ENCODE peak calls at places on chromosomes 5 and 9, in five cellular contexts. One of them, this sample, is unnamed.

GRCh38 chr5:30960041-30960440 is 233.4 kb upstream of the CDH6 start:
- DNase-seq in IMR-90: peak
- DNase-seq in mammary epithelial cell: no peak
- DNase-seq in pancreas: no peak
- DNase-seq in GM23248: no peak
- DNase-seq in this sample: no peak

GRCh38 chr5:39502704-39503103 is 77.9 kb upstream of the DAB2 start:
- DNase-seq in pancreas: no peak
- DNase-seq in mammary epithelial cell: no peak
- DNase-seq in IMR-90: no peak
- DNase-seq in GM23248: no peak
- DNase-seq in this sample: no peak

GRCh38 chr9:121850366-121850765 is 198.9 kb downstream of the DAB2IP start:
- DNase-seq in mammary epithelial cell: no peak
- DNase-seq in GM23248: no peak
- DNase-seq in IMR-90: no peak
- DNase-seq in pancreas: no peak
- DNase-seq in this sample: peak

GRCh38 chr5:125295405-125295872 is 549.0 kb upstream of the ZNF608 start:
- DNase-seq in pancreas: no peak
- DNase-seq in GM23248: peak
- DNase-seq in IMR-90: peak
- DNase-seq in mammary epithelial cell: peak
- DNase-seq in this sample: no peak

GRCh38 chr5:36744041-36744677 is 132.4 kb upstream of the NIPBL start:
- DNase-seq in mammary epithelial cell: no peak
- DNase-seq in GM23248: peak
- DNase-seq in pancreas: no peak
- DNase-seq in IMR-90: no peak
- DNase-seq in this sample: no peak

GRCh38 chr9:134930404-134930803 is 12.7 kb upstream of the FCN1 start:
- DNase-seq in mammary epithelial cell: no peak
- DNase-seq in pancreas: no peak
- DNase-seq in IMR-90: no peak
- DNase-seq in GM23248: no peak
- DNase-seq in this sample: no peak

GRCh38 chr5:396715-397032 is 46.3 kb upstream of the EXOC3 start:
- DNase-seq in IMR-90: no peak
- DNase-seq in GM23248: no peak
- DNase-seq in pancreas: peak
- DNase-seq in mammary epithelial cell: no peak
- DNase-seq in this sample: peak

GRCh38 chr9:127300886-127301447 is 36.4 kb downstream of the GARNL3 start:
- DNase-seq in mammary epithelial cell: no peak
- DNase-seq in IMR-90: no peak
- DNase-seq in GM23248: no peak
- DNase-seq in pancreas: no peak
- DNase-seq in this sample: no peak

GRCh38 chr9:127182901-127183746 is 60.7 kb upstream of the ANGPTL2 start:
- DNase-seq in pancreas: peak
- DNase-seq in mammary epithelial cell: no peak
- DNase-seq in GM23248: peak
- DNase-seq in IMR-90: no peak
- DNase-seq in this sample: no peak

GRCh38 chr9:133918123-133918813 is 73.9 kb downstream of the VAV2 start:
- DNase-seq in GM23248: no peak
- DNase-seq in mammary epithelial cell: no peak
- DNase-seq in IMR-90: peak
- DNase-seq in pancreas: peak
- DNase-seq in this sample: peak

GRCh38 chr5:89117131-89117644 is 234.2 kb upstream of the MEF2C start:
- DNase-seq in pancreas: no peak
- DNase-seq in IMR-90: no peak
- DNase-seq in mammary epithelial cell: peak
- DNase-seq in GM23248: peak
- DNase-seq in this sample: no peak

GRCh38 chr5:139700711-139701693 is 52.9 kb downstream of the CXXC5 start:
- DNase-seq in pancreas: no peak
- DNase-seq in IMR-90: no peak
- DNase-seq in mammary epithelial cell: no peak
- DNase-seq in GM23248: no peak
- DNase-seq in this sample: no peak

GRCh38 chr5:8329773-8330172 is 460.8 kb downstream of the MTRR start:
- DNase-seq in pancreas: no peak
- DNase-seq in GM23248: peak
- DNase-seq in IMR-90: peak
- DNase-seq in mammary epithelial cell: peak
- DNase-seq in this sample: no peak

GRCh38 chr5:45491368-45491767 is 204.8 kb downstream of the HCN1 start:
- DNase-seq in mammary epithelial cell: no peak
- DNase-seq in pancreas: no peak
- DNase-seq in IMR-90: no peak
- DNase-seq in GM23248: no peak
- DNase-seq in this sample: no peak

GRCh38 chr5:5242056-5242455 is 101.9 kb downstream of the ADAMTS16 start:
- DNase-seq in mammary epithelial cell: no peak
- DNase-seq in pancreas: no peak
- DNase-seq in IMR-90: no peak
- DNase-seq in GM23248: no peak
- DNase-seq in this sample: no peak

GRCh38 chr5:88889165-88890069 is 6.4 kb upstream of the MEF2C start:
- DNase-seq in GM23248: peak
- DNase-seq in mammary epithelial cell: no peak
- DNase-seq in pancreas: peak
- DNase-seq in IMR-90: peak
- DNase-seq in this sample: peak

GRCh38 chr5:160432188-160432587 is 10.5 kb downstream of the PTTG1 start:
- DNase-seq in mammary epithelial cell: no peak
- DNase-seq in IMR-90: no peak
- DNase-seq in GM23248: no peak
- DNase-seq in pancreas: no peak
- DNase-seq in this sample: no peak

GRCh38 chr9:717722-718121 is 123.8 kb upstream of the DMRT1 start:
- DNase-seq in GM23248: no peak
- DNase-seq in pancreas: no peak
- DNase-seq in IMR-90: no peak
- DNase-seq in mammary epithelial cell: no peak
- DNase-seq in this sample: no peak

GRCh38 chr9:726005-726404 is 115.5 kb upstream of the DMRT1 start:
- DNase-seq in pancreas: no peak
- DNase-seq in mammary epithelial cell: no peak
- DNase-seq in GM23248: no peak
- DNase-seq in IMR-90: no peak
- DNase-seq in this sample: no peak

GRCh38 chr9:720239-720881 is 121.1 kb upstream of the DMRT1 start:
- DNase-seq in IMR-90: no peak
- DNase-seq in GM23248: no peak
- DNase-seq in pancreas: no peak
- DNase-seq in mammary epithelial cell: no peak
- DNase-seq in this sample: no peak

GRCh38 chr9:723308-723707 is 118.2 kb upstream of the DMRT1 start:
- DNase-seq in IMR-90: no peak
- DNase-seq in GM23248: no peak
- DNase-seq in mammary epithelial cell: no peak
- DNase-seq in pancreas: no peak
- DNase-seq in this sample: no peak

DNA sequence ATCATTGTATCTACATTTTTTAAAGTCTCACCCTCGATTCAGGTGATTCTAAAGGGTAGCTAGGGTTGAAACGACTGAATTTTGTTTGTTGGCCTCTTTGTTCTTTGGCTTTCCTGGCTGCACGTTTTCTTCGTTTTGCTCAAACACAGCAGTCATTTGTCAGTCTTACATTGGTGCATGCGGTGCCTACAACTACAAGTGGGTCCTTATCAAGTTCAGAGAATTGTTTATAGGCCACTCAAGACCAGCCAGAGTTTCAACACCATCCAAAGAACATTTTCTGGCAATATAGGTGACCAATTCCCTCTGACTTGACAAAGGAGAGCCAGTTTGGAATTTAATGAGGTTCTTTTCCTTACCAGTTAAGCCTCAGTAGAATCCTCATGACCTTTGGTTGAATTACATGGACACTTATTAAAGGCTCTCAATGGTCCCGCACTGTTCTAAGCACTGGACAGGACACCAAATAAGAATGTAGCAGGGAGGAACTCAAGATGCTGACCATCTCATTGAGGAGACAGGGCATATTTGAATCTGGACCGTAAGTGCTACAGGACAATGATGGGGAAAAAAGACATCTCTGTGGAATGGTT is 119.0 kb upstream of the DMRT1 start:
- DNase-seq in GM23248: no peak
- DNase-seq in mammary epithelial cell: no peak
- DNase-seq in pancreas: no peak
- DNase-seq in IMR-90: no peak
- DNase-seq in this sample: no peak
- H3K27ac ChIP-seq in GM23248: no peak
- H3K27ac ChIP-seq in mammary epithelial cell: no peak
- H3K27ac ChIP-seq in pancreas: no peak
- H3K27ac ChIP-seq in IMR-90: no peak
- H3K27ac ChIP-seq in this sample: no peak

GRCh38 chr5:148829248-148829594 is 2.8 kb downstream of the ADRB2 start:
- DNase-seq in pancreas: no peak
- DNase-seq in GM23248: no peak
- DNase-seq in mammary epithelial cell: no peak
- DNase-seq in IMR-90: no peak
- DNase-seq in this sample: no peak

GRCh38 chr5:148829734-148830133 is 3.3 kb downstream of the ADRB2 start:
- DNase-seq in IMR-90: no peak
- DNase-seq in GM23248: no peak
- DNase-seq in mammary epithelial cell: no peak
- DNase-seq in pancreas: no peak
- DNase-seq in this sample: peak

GRCh38 chr5:148830220-148830619 is 3.8 kb downstream of the ADRB2 start:
- DNase-seq in IMR-90: no peak
- DNase-seq in mammary epithelial cell: no peak
- DNase-seq in GM23248: no peak
- DNase-seq in pancreas: no peak
- DNase-seq in this sample: no peak

GRCh38 chr5:148827723-148828122 is 1.3 kb downstream of the ADRB2 start:
- DNase-seq in GM23248: no peak
- DNase-seq in mammary epithelial cell: peak
- DNase-seq in pancreas: no peak
- DNase-seq in IMR-90: peak
- DNase-seq in this sample: no peak

DNA sequence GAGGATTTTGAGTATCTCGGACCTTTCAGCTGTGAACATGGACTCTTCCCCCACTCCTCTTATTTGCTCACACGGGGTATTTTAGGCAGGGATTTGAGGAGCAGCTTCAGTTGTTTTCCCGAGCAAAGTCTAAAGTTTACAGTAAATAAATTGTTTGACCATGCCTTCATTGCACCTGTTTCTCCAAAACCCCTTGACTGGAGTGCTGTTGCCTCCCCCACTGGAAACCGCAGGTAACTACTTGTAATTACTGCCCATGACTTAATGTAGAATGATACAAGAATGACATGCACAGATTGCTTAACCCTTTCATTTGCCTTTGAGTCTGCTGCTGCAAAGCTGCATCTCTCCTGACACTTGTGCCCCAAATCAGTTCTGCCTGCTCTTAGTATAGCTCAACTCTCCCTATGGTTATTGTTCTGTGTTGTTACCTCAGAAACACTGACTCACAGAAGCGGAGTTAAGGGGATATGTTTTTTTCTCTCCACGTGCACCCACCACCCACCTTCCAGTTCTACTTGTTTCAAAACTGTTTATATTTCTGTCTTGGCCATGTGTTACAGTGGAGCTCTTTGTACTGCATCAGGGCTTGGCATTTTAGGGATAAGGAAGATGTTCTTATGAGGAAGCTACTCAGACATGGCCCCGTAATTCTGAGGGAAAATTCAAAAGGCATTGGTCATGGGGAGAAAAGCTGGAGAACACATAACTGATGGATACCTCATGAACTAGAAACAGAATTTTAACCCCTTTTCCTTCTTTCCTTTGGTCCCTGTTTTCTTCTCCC is 2.2 kb downstream of the ADRB2 start:
- DNase-seq in pancreas: no peak
- DNase-seq in GM23248: peak
- DNase-seq in mammary epithelial cell: peak
- DNase-seq in IMR-90: peak
- DNase-seq in this sample: no peak
- H3K27ac ChIP-seq in pancreas: no peak
- H3K27ac ChIP-seq in GM23248: no peak
- H3K27ac ChIP-seq in mammary epithelial cell: peak
- H3K27ac ChIP-seq in IMR-90: no peak
- H3K27ac ChIP-seq in this sample: peak

GRCh38 chr5:68420476-68421344 is 205.2 kb downstream of the PIK3R1 start:
- DNase-seq in GM23248: no peak
- DNase-seq in IMR-90: no peak
- DNase-seq in pancreas: peak
- DNase-seq in mammary epithelial cell: no peak
- DNase-seq in this sample: peak

GRCh38 chr5:68419637-68420452 is 204.3 kb downstream of the PIK3R1 start:
- DNase-seq in IMR-90: no peak
- DNase-seq in mammary epithelial cell: no peak
- DNase-seq in GM23248: peak
- DNase-seq in pancreas: no peak
- DNase-seq in this sample: no peak

GRCh38 chr5:68418680-68419079 is 203.1 kb downstream of the PIK3R1 start:
- DNase-seq in IMR-90: no peak
- DNase-seq in mammary epithelial cell: no peak
- DNase-seq in pancreas: no peak
- DNase-seq in GM23248: no peak
- DNase-seq in this sample: no peak

GRCh38 chr5:68418230-68418629 is 202.7 kb downstream of the PIK3R1 start:
- DNase-seq in IMR-90: peak
- DNase-seq in mammary epithelial cell: no peak
- DNase-seq in pancreas: no peak
- DNase-seq in GM23248: peak
- DNase-seq in this sample: no peak

GRCh38 chr5:68419101-68419636 is 203.6 kb downstream of the PIK3R1 start:
- DNase-seq in IMR-90: no peak
- DNase-seq in mammary epithelial cell: no peak
- DNase-seq in GM23248: no peak
- DNase-seq in pancreas: no peak
- DNase-seq in this sample: no peak
- H3K27ac ChIP-seq in IMR-90: no peak
- H3K27ac ChIP-seq in mammary epithelial cell: no peak
- H3K27ac ChIP-seq in GM23248: peak
- H3K27ac ChIP-seq in pancreas: no peak
- H3K27ac ChIP-seq in this sample: no peak

GRCh38 chr9:34158362-34158869 is 20.4 kb upstream of the UBAP1 start:
- DNase-seq in IMR-90: peak
- DNase-seq in pancreas: no peak
- DNase-seq in GM23248: peak
- DNase-seq in mammary epithelial cell: peak
- DNase-seq in this sample: no peak
- H3K27ac ChIP-seq in IMR-90: peak
- H3K27ac ChIP-seq in pancreas: no peak
- H3K27ac ChIP-seq in GM23248: no peak
- H3K27ac ChIP-seq in mammary epithelial cell: peak
- H3K27ac ChIP-seq in this sample: no peak